ENCODE peak calls at places on chromosomes 13 and 19, in five cellular contexts. S is amniotic stem cell; A is upper lobe of right lung; L is GM12865; Q is CD8-positive, alpha-beta memory T cell. T is an unnamed sample.

GRCh38 chr19:46719629-46720515 is 3.0 kb upstream of the PRKD2 start:
- DNase-seq in A (no peak), L (no peak), Q (no peak), S (no peak), T (no peak)

GRCh38 chr13:92842145-92842544 is 384.5 kb upstream of the GPC6 start:
- DNase-seq in Q (no peak), S (no peak), A (no peak), L (no peak), T (no peak)

GRCh38 chr13:90055121-90055520 is 1292.4 kb upstream of the MIR17HG start:
- DNase-seq in L (no peak), A (no peak), Q (no peak), S (no peak), T (no peak)

GRCh38 chr19:18649371-18650047 is 12.7 kb downstream of the KLHL26 start:
- DNase-seq in A (peak), Q (no peak), L (no peak), S (no peak), T (no peak)

GRCh38 chr19:51246153-51246552 is 4.7 kb upstream of the SIGLECL1 start:
- DNase-seq in S (no peak), Q (no peak), A (no peak), L (no peak), T (no peak)

GRCh38 chr13:91609353-91609752 is 210.9 kb downstream of the GPC5 start:
- DNase-seq in L (no peak), S (no peak), Q (no peak), A (no peak), T (no peak)

GRCh38 chr19:13103961-13104847 is 1.5 kb upstream of the LYL1 start:
- DNase-seq in A (peak), Q (peak), L (peak), S (no peak), T (peak)

GRCh38 chr13:94660695-94661324 is 51.5 kb downstream of the SOX21 start:
- DNase-seq in Q (no peak), A (no peak), L (peak), S (peak), T (peak)

GRCh38 chr13:36509369-36509768 is 77.1 kb downstream of the CCNA1 start:
- DNase-seq in A (no peak), Q (no peak), S (no peak), L (no peak), T (peak)

GRCh38 chr13:74290324-74290773 is 156.1 kb upstream of the KLF12 start:
- DNase-seq in S (peak), L (peak), Q (no peak), A (no peak), T (peak)

GRCh38 chr13:111395511-111396393 is 75.3 kb downstream of the TEX29 start:
- DNase-seq in L (no peak), A (no peak), S (no peak), Q (no peak), T (no peak)